ENCODE peak calls at places on chromosomes 12 and 14, in ten cellular contexts. Q is dorsolateral prefrontal cortex; M is right atrium auricular region; D is psoas muscle; S is effector memory CD4-positive, alpha-beta T cell; E is neuronal stem cell; U is suprapubic skin; W is small intestine; P is mesenchymal stem cell; F is WERI-Rb-1. B is an unnamed sample.

GRCh38 chr14:67620217-67620789 is 583 bp downstream of the ARG2 start:
- DNase-seq in Q (peak), M (no peak), D (no peak), S (no peak), E (peak), U (no peak), W (no peak), P (peak), F (peak), B (peak)

GRCh38 chr12:14773685-14774073 is 29.6 kb downstream of the WBP11 start:
- DNase-seq in Q (no peak), M (peak), D (peak), S (no peak), E (no peak), U (no peak), W (no peak), P (no peak), F (no peak), B (no peak)

GRCh38 chr14:95829321-95829720 is 47.3 kb upstream of the TUNAR start:
- DNase-seq in Q (no peak), M (no peak), D (no peak), S (no peak), E (no peak), U (no peak), W (no peak), P (no peak), F (no peak), B (no peak)

GRCh38 chr12:91746976-91747375 is 398.7 kb downstream of the BTG1 start:
- DNase-seq in Q (no peak), M (no peak), D (no peak), S (no peak), E (no peak), U (no peak), W (no peak), P (no peak), F (no peak), B (no peak)

GRCh38 chr12:28938581-28939301 is 210.3 kb upstream of the FAR2 start:
- DNase-seq in Q (no peak), M (no peak), D (no peak), S (no peak), E (no peak), U (no peak), W (no peak), P (no peak), F (no peak), B (no peak)

GRCh38 chr14:103889313-103890051 is 38.8 kb upstream of the TDRD9 start:
- DNase-seq in Q (no peak), M (no peak), D (no peak), S (no peak), E (no peak), U (no peak), W (peak), P (no peak), F (no peak), B (no peak)

GRCh38 chr12:85280138-85280983 is at the start of gene ALX1:
- DNase-seq in Q (no peak), M (no peak), D (no peak), S (no peak), E (peak), U (peak), W (peak), P (peak), F (peak), B (no peak)

GRCh38 chr12:72295744-72296143 is 23.6 kb downstream of the TRHDE start:
- DNase-seq in Q (no peak), M (no peak), D (no peak), S (no peak), E (no peak), U (no peak), W (no peak), P (peak), F (no peak), B (no peak)

GRCh38 chr12:19719650-19720049 is 280.4 kb downstream of the AEBP2 start:
- DNase-seq in Q (no peak), M (no peak), D (no peak), S (no peak), E (no peak), U (no peak), W (no peak), P (no peak), F (no peak), B (no peak)

GRCh38 chr14:93765032-93765626 is 23.2 kb downstream of the PRIMA1 start:
- DNase-seq in Q (no peak), M (no peak), D (no peak), S (no peak), E (no peak), U (no peak), W (no peak), P (no peak), F (no peak), B (no peak)

GRCh38 chr14:104690861-104691455 is 1.5 kb downstream of the INF2 start:
- DNase-seq in Q (no peak), M (no peak), D (no peak), S (no peak), E (no peak), U (no peak), W (no peak), P (no peak), F (no peak), B (no peak)

GRCh38 chr12:89087876-89088275 is 264.4 kb downstream of the DUSP6 start:
- DNase-seq in Q (no peak), M (no peak), D (no peak), S (no peak), E (peak), U (no peak), W (no peak), P (no peak), F (no peak), B (no peak)

GRCh38 chr14:50222061-50222613 is 9.2 kb downstream of the SOS2 start:
- DNase-seq in Q (no peak), M (no peak), D (no peak), S (no peak), E (no peak), U (no peak), W (no peak), P (no peak), F (no peak), B (no peak)

GRCh38 chr12:6952121-6952859 is 1.1 kb downstream of the PTPN6 start:
- DNase-seq in Q (no peak), M (no peak), D (no peak), S (no peak), E (no peak), U (peak), W (no peak), P (no peak), F (no peak), B (no peak)

GRCh38 chr14:69816216-69816615 is 19.2 kb upstream of the SLC10A1 start:
- DNase-seq in Q (no peak), M (no peak), D (no peak), S (no peak), E (no peak), U (no peak), W (no peak), P (no peak), F (no peak), B (no peak)

GRCh38 chr14:104113631-104114420 is 24.6 kb upstream of the KIF26A start:
- DNase-seq in Q (peak), M (no peak), D (peak), S (no peak), E (no peak), U (peak), W (no peak), P (no peak), F (peak), B (no peak)

GRCh38 chr14:31159682-31160296 is 47.8 kb downstream of the HECTD1 start:
- DNase-seq in Q (no peak), M (no peak), D (no peak), S (no peak), E (no peak), U (no peak), W (no peak), P (peak), F (no peak), B (no peak)

GRCh38 chr14:54577977-54578376 is 11.0 kb downstream of the SAMD4A start:
- DNase-seq in Q (no peak), M (no peak), D (no peak), S (no peak), E (no peak), U (no peak), W (no peak), P (peak), F (no peak), B (no peak)

GRCh38 chr14:76955575-76956252 is 72.8 kb downstream of the IRF2BPL start:
- DNase-seq in Q (peak), M (peak), D (peak), S (peak), E (no peak), U (no peak), W (no peak), P (peak), F (no peak), B (peak)

GRCh38 chr12:53207042-53207441 is at the start of gene ITGB7:
- DNase-seq in Q (no peak), M (no peak), D (no peak), S (peak), E (no peak), U (peak), W (peak), P (no peak), F (no peak), B (peak)

GRCh38 chr12:53205747-53206146 is 1.3 kb downstream of the ITGB7 start:
- DNase-seq in Q (no peak), M (no peak), D (no peak), S (peak), E (no peak), U (peak), W (peak), P (peak), F (no peak), B (peak)

GRCh38 chr12:53210843-53211242 is 3.8 kb upstream of the ITGB7 start:
- DNase-seq in Q (no peak), M (no peak), D (no peak), S (no peak), E (no peak), U (no peak), W (no peak), P (no peak), F (no peak), B (no peak)

GRCh38 chr12:53208877-53209463 is 1.9 kb upstream of the ITGB7 start:
- DNase-seq in Q (no peak), M (no peak), D (no peak), S (no peak), E (no peak), U (no peak), W (peak), P (no peak), F (no peak), B (peak)

DNA sequence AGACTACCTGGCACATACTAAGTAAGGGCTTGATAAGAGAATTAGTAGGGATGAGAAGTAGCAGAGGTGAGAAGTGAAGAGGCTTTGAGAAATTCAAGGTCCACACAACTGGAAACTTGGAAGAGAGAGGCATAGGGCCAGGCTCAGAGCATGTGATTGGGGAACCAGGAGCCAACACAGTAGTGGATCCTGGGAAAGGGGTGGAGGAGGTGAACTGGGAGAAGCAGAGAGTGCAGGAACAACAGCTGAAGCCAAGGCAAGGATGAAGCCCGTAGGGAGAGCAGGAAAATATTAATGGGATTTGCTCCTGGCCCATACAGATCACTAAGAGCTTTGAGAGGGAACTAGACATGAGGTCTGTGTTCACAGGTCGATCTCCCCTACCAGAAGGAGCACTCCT is 1.4 kb upstream of the ITGB7 start:
- DNase-seq in Q (no peak), M (no peak), D (no peak), S (no peak), E (no peak), U (no peak), W (no peak), P (no peak), F (no peak), B (no peak)
- H3K27ac ChIP-seq in Q (no peak), M (no peak), D (no peak), S (peak), E (no peak), U (no peak), W (peak), P (no peak), F (no peak), B (no peak)

GRCh38 chr14:24441904-24442239 is 704 bp downstream of the SDR39U1 start:
- DNase-seq in Q (no peak), M (no peak), D (no peak), S (no peak), E (no peak), U (no peak), W (no peak), P (no peak), F (no peak), B (no peak)

GRCh38 chr14:24440606-24441399 is 1.8 kb downstream of the SDR39U1 start:
- DNase-seq in Q (no peak), M (no peak), D (no peak), S (no peak), E (no peak), U (no peak), W (no peak), P (no peak), F (no peak), B (no peak)

GRCh38 chr14:24441485-24441884 is 1.1 kb downstream of the SDR39U1 start:
- DNase-seq in Q (no peak), M (no peak), D (no peak), S (no peak), E (no peak), U (no peak), W (no peak), P (no peak), F (no peak), B (no peak)

GRCh38 chr14:24443053-24443683 is 592 bp upstream of the SDR39U1 start:
- DNase-seq in Q (no peak), M (no peak), D (no peak), S (no peak), E (no peak), U (no peak), W (no peak), P (no peak), F (no peak), B (no peak)

GRCh38 chr14:24442240-24443052 is at the start of gene SDR39U1:
- DNase-seq in Q (peak), M (peak), D (peak), S (peak), E (peak), U (peak), W (peak), P (peak), F (peak), B (peak)
- H3K4me3 ChIP-seq in Q (peak), M (peak), D (peak), S (peak), E (peak), U (peak), W (peak), P (peak), F (peak), B (peak)

GRCh38 chr12:9086087-9086486 is 29.6 kb downstream of the A2M start:
- DNase-seq in Q (no peak), M (no peak), D (no peak), S (no peak), E (no peak), U (no peak), W (no peak), P (no peak), F (no peak), B (no peak)

GRCh38 chr12:9083793-9084192 is 31.9 kb downstream of the A2M start:
- DNase-seq in Q (no peak), M (no peak), D (no peak), S (no peak), E (no peak), U (no peak), W (no peak), P (no peak), F (no peak), B (no peak)

GRCh38 chr12:9084417-9084816 is 31.3 kb downstream of the A2M start:
- DNase-seq in Q (no peak), M (no peak), D (no peak), S (no peak), E (no peak), U (no peak), W (no peak), P (no peak), F (no peak), B (no peak)

GRCh38 chr12:9090220-9090619 is 25.5 kb downstream of the A2M start:
- DNase-seq in Q (no peak), M (no peak), D (no peak), S (no peak), E (no peak), U (no peak), W (no peak), P (no peak), F (no peak), B (no peak)

DNA sequence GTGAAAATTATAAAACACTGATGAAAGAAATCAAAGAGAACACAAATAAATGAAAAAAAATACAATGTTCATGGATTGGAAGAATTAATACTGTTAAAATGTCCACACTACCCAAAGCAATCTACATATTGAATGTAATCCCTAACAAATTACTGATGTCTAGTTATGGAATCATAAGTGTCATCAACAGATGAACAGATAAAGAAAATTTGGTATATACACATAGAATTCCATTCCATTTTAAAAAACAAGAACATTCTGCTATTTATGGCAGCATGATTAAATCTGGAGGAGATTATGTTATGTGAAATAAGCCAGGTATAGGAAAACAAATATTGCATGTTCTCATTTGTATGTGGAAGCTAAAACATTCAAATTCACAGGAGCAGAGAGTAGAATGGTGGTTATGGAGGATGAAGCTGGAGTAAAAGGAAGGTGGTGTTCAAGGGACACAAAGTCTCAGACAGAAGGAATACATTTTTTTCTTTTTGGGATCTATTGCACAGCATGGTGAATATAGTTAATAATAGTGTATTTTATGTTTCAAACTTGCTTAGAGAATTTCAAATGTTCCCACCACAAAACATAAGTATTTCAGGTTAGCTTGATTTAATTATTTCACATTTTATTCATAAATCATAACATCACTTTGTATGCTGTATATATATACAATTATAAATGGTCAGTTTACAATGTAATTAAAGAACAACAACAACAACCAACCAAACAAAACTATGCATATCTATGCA is 28.5 kb downstream of the A2M start:
- DNase-seq in Q (no peak), M (no peak), D (no peak), S (no peak), E (no peak), U (no peak), W (no peak), P (no peak), F (no peak), B (no peak)
- H3K27ac ChIP-seq in Q (no peak), M (no peak), D (no peak), S (no peak), E (no peak), U (no peak), W (no peak), P (no peak), F (no peak), B (no peak)

DNA sequence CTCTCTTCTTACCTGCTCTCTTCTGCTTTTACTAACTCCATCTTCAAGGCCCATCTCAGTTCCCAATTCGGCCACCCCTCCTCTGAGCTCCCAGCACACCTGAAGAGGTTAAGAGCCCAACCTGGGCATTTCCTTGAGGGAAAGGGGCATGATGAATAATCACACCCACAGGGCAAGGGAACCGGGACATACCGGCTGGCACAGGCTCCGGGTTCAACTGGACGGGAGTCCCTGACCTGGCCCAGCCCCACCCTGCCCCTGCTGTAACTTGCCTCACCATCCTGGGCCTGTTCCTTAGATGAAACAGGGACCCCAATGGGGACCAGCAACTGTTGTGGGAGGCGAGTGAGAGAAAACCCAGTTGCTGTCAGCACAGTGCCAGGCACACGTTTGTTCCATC is 8.5 kb downstream of the CCDC85C start:
- DNase-seq in Q (no peak), M (no peak), D (no peak), S (no peak), E (no peak), U (no peak), W (peak), P (no peak), F (no peak), B (no peak)
- H3K4me3 ChIP-seq in Q (no peak), M (no peak), D (no peak), S (no peak), E (no peak), U (no peak), W (no peak), P (no peak), F (no peak), B (no peak)

DNA sequence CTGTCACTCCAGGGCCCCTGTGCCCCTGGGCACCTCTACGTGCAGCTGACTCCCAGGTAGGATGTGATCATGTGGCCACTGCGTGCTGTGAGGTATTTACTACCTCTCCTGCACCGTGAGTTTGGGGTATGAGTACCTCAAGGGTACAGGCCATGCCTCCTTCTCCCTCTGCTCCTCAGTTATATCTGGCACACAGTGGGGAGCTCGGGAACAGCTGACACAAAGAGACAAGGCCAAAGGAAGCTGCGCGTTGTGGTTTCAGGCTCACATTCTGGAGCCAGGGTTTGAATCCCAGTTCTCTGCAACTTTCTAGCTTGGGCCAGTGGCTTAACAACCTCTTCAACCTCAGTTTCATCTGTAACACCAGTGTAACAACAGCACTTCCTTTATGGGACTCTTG is 7.8 kb upstream of the SLC6A12 start:
- DNase-seq in Q (no peak), M (no peak), D (no peak), S (no peak), E (no peak), U (no peak), W (no peak), P (no peak), F (no peak), B (no peak)
- H3K27ac ChIP-seq in Q (no peak), M (no peak), D (no peak), S (no peak), E (no peak), U (no peak), W (no peak), P (no peak), F (no peak), B (no peak)

DNA sequence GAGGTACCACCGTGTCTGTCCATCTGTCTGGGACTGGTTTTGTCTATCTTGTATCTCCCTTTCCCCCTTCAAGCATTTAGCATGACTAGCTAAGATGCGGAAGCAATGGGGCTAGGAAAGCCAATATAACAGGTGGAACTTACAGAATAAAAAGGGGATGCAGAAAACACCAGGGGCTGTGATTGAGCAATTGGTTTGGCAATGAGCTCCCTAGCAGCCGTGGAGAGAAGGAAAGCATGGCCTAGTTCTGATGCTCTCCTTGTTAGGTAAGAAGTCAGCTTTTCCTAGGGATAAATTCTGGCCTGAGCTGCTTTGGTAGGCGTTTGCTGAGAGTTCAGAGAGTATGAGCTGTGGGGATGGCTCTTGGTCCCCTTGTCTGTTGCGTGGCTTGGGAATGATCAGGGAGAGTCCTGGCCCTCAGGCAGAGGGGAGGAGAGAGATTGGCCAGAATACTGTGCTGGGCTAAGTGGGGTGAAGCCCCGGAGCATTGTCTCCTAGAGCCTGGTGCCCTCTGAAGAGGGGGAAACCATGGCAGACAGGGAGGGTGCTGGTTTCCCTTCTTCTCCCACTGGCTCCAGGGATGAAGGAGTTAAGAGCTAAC is 7.1 kb downstream of the SETD1B start:
- DNase-seq in Q (no peak), M (no peak), D (no peak), S (no peak), E (no peak), U (no peak), W (no peak), P (peak), F (no peak), B (no peak)
- H3K4me3 ChIP-seq in Q (peak), M (peak), D (peak), S (peak), E (peak), U (peak), W (no peak), P (peak), F (no peak), B (peak)

B was measured in CD8-positive, alpha-beta memory T cell.